ENCODE peak calls at places on chromosomes 5 and 9, in four cellular contexts. One of them, this sample, is unnamed.

GRCh38 chr5:153959134-153959957 is 79.4 kb downstream of the FAM114A2 start:
- DNase-seq in GM12878: no peak
- DNase-seq in K562: no peak
- DNase-seq in HepG2: no peak
- DNase-seq in this sample: peak

GRCh38 chr9:114805670-114806551 is at the start of gene TNFSF15:
- DNase-seq in GM12878: peak
- DNase-seq in K562: no peak
- DNase-seq in HepG2: peak
- DNase-seq in this sample: peak

GRCh38 chr9:129624168-129624759 is 1.7 kb upstream of the NTMT1 start:
- DNase-seq in GM12878: no peak
- DNase-seq in K562: peak
- DNase-seq in HepG2: peak
- DNase-seq in this sample: peak

GRCh38 chr5:111070272-111071134 is 1.0 kb upstream of the TSLP start:
- DNase-seq in GM12878: no peak
- DNase-seq in K562: no peak
- DNase-seq in HepG2: no peak
- DNase-seq in this sample: peak

GRCh38 chr5:160133918-160134304 is 14.7 kb upstream of the PWWP2A start:
- DNase-seq in GM12878: no peak
- DNase-seq in K562: no peak
- DNase-seq in HepG2: no peak
- DNase-seq in this sample: no peak

GRCh38 chr9:129258823-129259301 is 80.8 kb upstream of the IER5L start:
- DNase-seq in GM12878: no peak
- DNase-seq in K562: no peak
- DNase-seq in HepG2: no peak
- DNase-seq in this sample: no peak

GRCh38 chr5:81167544-81167943 is 65.6 kb upstream of the CKMT2 start:
- DNase-seq in GM12878: no peak
- DNase-seq in K562: no peak
- DNase-seq in HepG2: no peak
- DNase-seq in this sample: no peak

GRCh38 chr9:115378246-115378645 is 260.3 kb upstream of the TNC start:
- DNase-seq in GM12878: no peak
- DNase-seq in K562: no peak
- DNase-seq in HepG2: no peak
- DNase-seq in this sample: no peak

GRCh38 chr5:83036991-83037390 is 40.2 kb downstream of the TMEM167A start:
- DNase-seq in GM12878: no peak
- DNase-seq in K562: no peak
- DNase-seq in HepG2: no peak
- DNase-seq in this sample: no peak

GRCh38 chr5:150253416-150254208 is 36.0 kb downstream of the CAMK2A start:
- DNase-seq in GM12878: no peak
- DNase-seq in K562: no peak
- DNase-seq in HepG2: no peak
- DNase-seq in this sample: peak

GRCh38 chr5:171617268-171617667 is 168.3 kb upstream of the SMIM23 start:
- DNase-seq in GM12878: no peak
- DNase-seq in K562: no peak
- DNase-seq in HepG2: no peak
- DNase-seq in this sample: no peak

GRCh38 chr9:105114318-105114717 is 130.1 kb upstream of the SLC44A1 start:
- DNase-seq in GM12878: no peak
- DNase-seq in K562: no peak
- DNase-seq in HepG2: no peak
- DNase-seq in this sample: no peak

GRCh38 chr5:52989781-52990530 is 804 bp downstream of the ITGA2 start:
- DNase-seq in GM12878: no peak
- DNase-seq in K562: no peak
- DNase-seq in HepG2: no peak
- DNase-seq in this sample: peak

GRCh38 chr5:96714951-96715451 is 52.8 kb downstream of the CAST start:
- DNase-seq in GM12878: no peak
- DNase-seq in K562: peak
- DNase-seq in HepG2: peak
- DNase-seq in this sample: no peak

GRCh38 chr9:35277649-35278359 is 116.0 kb downstream of the UNC13B start:
- DNase-seq in GM12878: no peak
- DNase-seq in K562: no peak
- DNase-seq in HepG2: no peak
- DNase-seq in this sample: no peak

GRCh38 chr9:31683126-31683525 is 701.3 kb upstream of the ACO1 start:
- DNase-seq in GM12878: no peak
- DNase-seq in K562: no peak
- DNase-seq in HepG2: no peak
- DNase-seq in this sample: no peak
- TF ChIP-seq NR2C2 in GM12878: no peak
- TF ChIP-seq NR2C2 in K562: no peak
- TF ChIP-seq NR2C2 in HepG2: no peak
- TF ChIP-seq NR2C2 in this sample: no peak

GRCh38 chr5:33985447-33985846 is 954 bp upstream of the SLC45A2 start:
- DNase-seq in GM12878: no peak
- DNase-seq in K562: no peak
- DNase-seq in HepG2: no peak
- DNase-seq in this sample: no peak
- TF ChIP-seq NR2C2 in GM12878: no peak
- TF ChIP-seq NR2C2 in K562: no peak
- TF ChIP-seq NR2C2 in HepG2: no peak
- TF ChIP-seq NR2C2 in this sample: no peak

GRCh38 chr9:122143296-122143695 is 16.3 kb downstream of the NDUFA8 start:
- DNase-seq in GM12878: no peak
- DNase-seq in K562: no peak
- DNase-seq in HepG2: no peak
- DNase-seq in this sample: no peak

GRCh38 chr9:122138560-122139268 is 20.9 kb downstream of the NDUFA8 start:
- DNase-seq in GM12878: no peak
- DNase-seq in K562: no peak
- DNase-seq in HepG2: peak
- DNase-seq in this sample: no peak

GRCh38 chr9:122141671-122142070 is 17.9 kb downstream of the NDUFA8 start:
- DNase-seq in GM12878: no peak
- DNase-seq in K562: no peak
- DNase-seq in HepG2: no peak
- DNase-seq in this sample: no peak

GRCh38 chr9:122144006-122144405 is 15.6 kb downstream of the NDUFA8 start:
- DNase-seq in GM12878: no peak
- DNase-seq in K562: no peak
- DNase-seq in HepG2: no peak
- DNase-seq in this sample: no peak

DNA sequence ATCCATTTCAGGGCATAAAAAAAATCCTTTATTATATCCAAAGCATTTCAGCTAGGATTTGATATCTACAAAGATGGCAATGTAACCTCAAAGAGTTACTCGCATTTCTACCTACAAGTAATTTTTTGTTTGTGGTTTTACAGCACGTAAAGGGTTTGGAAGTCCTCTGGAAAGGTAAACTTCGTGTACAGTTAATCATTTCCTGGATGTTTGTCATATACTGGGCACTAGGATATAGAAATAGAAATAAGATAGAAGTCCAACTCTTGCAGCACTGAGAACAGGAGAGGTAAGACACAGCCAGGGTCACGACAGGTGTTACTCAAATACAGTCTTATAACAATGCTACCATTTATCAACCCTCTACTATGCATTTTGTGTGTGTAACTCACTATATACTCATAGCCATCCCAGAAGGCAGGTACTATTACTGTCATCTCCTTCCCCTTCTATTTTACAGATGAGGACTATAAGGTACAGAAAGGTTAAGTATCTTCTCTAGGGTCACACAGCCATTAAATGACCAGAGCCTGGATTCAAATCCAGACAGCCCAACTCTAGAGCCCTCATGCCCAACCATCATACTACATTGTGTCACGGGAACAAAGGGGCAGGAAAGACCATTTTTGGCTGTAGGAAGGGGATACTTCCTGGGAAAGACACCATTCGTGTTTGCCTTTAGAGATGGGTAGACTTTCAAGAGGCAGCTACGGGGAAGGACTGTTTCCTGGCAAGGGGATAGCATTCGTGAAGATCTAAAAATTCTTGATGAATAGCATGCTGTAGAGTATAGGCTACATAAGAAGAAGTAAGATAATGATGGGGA is 19.0 kb downstream of the NDUFA8 start:
- DNase-seq in GM12878: no peak
- DNase-seq in K562: no peak
- DNase-seq in HepG2: peak
- DNase-seq in this sample: no peak
- TF ChIP-seq NR2C2 in GM12878: no peak
- TF ChIP-seq NR2C2 in K562: no peak
- TF ChIP-seq NR2C2 in HepG2: no peak
- TF ChIP-seq NR2C2 in this sample: no peak

GRCh38 chr9:32455738-32456137 is 70.3 kb downstream of the RIGI start:
- DNase-seq in GM12878: no peak
- DNase-seq in K562: no peak
- DNase-seq in HepG2: no peak
- DNase-seq in this sample: no peak

GRCh38 chr9:32454280-32454679 is 69.8 kb downstream of the ACO1 start:
- DNase-seq in GM12878: no peak
- DNase-seq in K562: no peak
- DNase-seq in HepG2: no peak
- DNase-seq in this sample: no peak

GRCh38 chr9:32456564-32456963 is 69.4 kb downstream of the RIGI start:
- DNase-seq in GM12878: no peak
- DNase-seq in K562: no peak
- DNase-seq in HepG2: peak
- DNase-seq in this sample: no peak
- TF ChIP-seq NR2C2 in GM12878: no peak
- TF ChIP-seq NR2C2 in K562: no peak
- TF ChIP-seq NR2C2 in HepG2: no peak
- TF ChIP-seq NR2C2 in this sample: no peak

DNA sequence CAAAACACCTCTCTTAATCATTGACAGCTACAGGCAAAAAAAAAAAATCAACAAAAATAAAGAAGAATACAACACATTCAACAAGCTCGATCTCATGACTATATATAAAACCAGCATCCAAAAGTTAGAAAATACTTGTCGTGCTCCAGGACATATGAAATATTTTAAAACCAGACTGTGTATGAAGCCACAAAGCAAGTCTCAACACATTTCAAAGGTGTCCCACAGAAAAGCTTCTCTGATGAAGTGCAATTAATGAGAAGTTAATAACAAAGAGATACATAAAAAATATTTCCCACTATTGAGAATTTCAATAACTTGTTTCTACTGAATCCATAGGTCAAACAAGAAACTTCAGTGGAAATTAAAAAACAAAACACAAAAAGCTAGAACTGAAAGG is 178.7 kb downstream of the PLK2 start:
- DNase-seq in GM12878: no peak
- DNase-seq in K562: no peak
- DNase-seq in HepG2: no peak
- DNase-seq in this sample: no peak
- TF ChIP-seq NR2C2 in GM12878: no peak
- TF ChIP-seq NR2C2 in K562: no peak
- TF ChIP-seq NR2C2 in HepG2: no peak
- TF ChIP-seq NR2C2 in this sample: no peak

GRCh38 chr5:122703214-122703613 is 71.7 kb upstream of the SNX2 start:
- DNase-seq in GM12878: no peak
- DNase-seq in K562: no peak
- DNase-seq in HepG2: no peak
- DNase-seq in this sample: no peak

GRCh38 chr5:122702524-122702875 is 72.4 kb upstream of the SNX2 start:
- DNase-seq in GM12878: no peak
- DNase-seq in K562: no peak
- DNase-seq in HepG2: no peak
- DNase-seq in this sample: no peak

GRCh38 chr5:122701640-122702523 is 73.0 kb upstream of the SNX2 start:
- DNase-seq in GM12878: peak
- DNase-seq in K562: no peak
- DNase-seq in HepG2: no peak
- DNase-seq in this sample: no peak

GRCh38 chr5:122705876-122706275 is 69.0 kb upstream of the SNX2 start:
- DNase-seq in GM12878: no peak
- DNase-seq in K562: no peak
- DNase-seq in HepG2: no peak
- DNase-seq in this sample: no peak

GRCh38 chr5:122704247-122705036 is 70.4 kb upstream of the SNX2 start:
- DNase-seq in GM12878: no peak
- DNase-seq in K562: peak
- DNase-seq in HepG2: peak
- DNase-seq in this sample: no peak
- TF ChIP-seq NR2C2 in GM12878: no peak
- TF ChIP-seq NR2C2 in K562: no peak
- TF ChIP-seq NR2C2 in HepG2: no peak
- TF ChIP-seq NR2C2 in this sample: no peak

GRCh38 chr5:42516282-42517042 is 93.2 kb downstream of the GHR start:
- DNase-seq in GM12878: no peak
- DNase-seq in K562: no peak
- DNase-seq in HepG2: peak
- DNase-seq in this sample: no peak
- TF ChIP-seq NR2C2 in GM12878: no peak
- TF ChIP-seq NR2C2 in K562: no peak
- TF ChIP-seq NR2C2 in HepG2: no peak
- TF ChIP-seq NR2C2 in this sample: no peak

This sample was measured in WTC11.